ENCODE peak calls at places on chromosome 1, in six cellular contexts. F is trophoblast cell, Q is mesenchymal stem cell, W is H1, C is IMR-90, K is mesendoderm. Z is an unnamed sample. For H3K4me1, the result is how much of the 10 kb centered on the place peaks cover.

GRCh38 chr1:19700046-19700777 is 35.5 kb downstream of the HTR6 start:
- DNase-seq in W (no peak), Q (no peak), C (no peak), K (no peak), F (no peak), Z (no peak)

GRCh38 chr1:54310439-54311328 is 95.5 kb downstream of the SSBP3 start:
- DNase-seq in W (peak), C (peak), Q (peak), K (peak), F (no peak), Z (peak)

GRCh38 chr1:8238141-8239038 is 79.5 kb upstream of the SLC45A1 start:
- DNase-seq in C (peak), F (peak), Q (peak), W (no peak), K (no peak), Z (no peak)

GRCh38 chr1:178607718-178608408 is 95.0 kb downstream of the TEX35 start:
- DNase-seq in Q (no peak), W (no peak), F (peak), C (no peak), K (no peak), Z (no peak)

GRCh38 chr1:16038620-16038912 is 5.0 kb upstream of the CLCNKB start:
- DNase-seq in Q (no peak), F (peak), W (no peak), C (no peak), K (no peak), Z (no peak)

GRCh38 chr1:158329807-158330206 is 1.5 kb downstream of the CD1B start:
- DNase-seq in Q (no peak), F (no peak), W (no peak), C (no peak), K (peak), Z (no peak)

GRCh38 chr1:56933606-56934005 is 32.2 kb downstream of the C8B start:
- DNase-seq in F (peak), K (no peak), Q (no peak), C (no peak), W (no peak), Z (no peak)

GRCh38 chr1:223504741-223505140 is 111.5 kb downstream of the CCDC185 start:
- DNase-seq in F (no peak), Q (no peak), K (no peak), C (peak), W (no peak), Z (no peak)

GRCh38 chr1:182786223-182787001 is 3.2 kb upstream of the NPL start:
- DNase-seq in Q (peak), K (peak), F (peak), C (peak), W (peak), Z (peak)

GRCh38 chr1:114347431-114348209 is 163.4 kb downstream of the TRIM33 start:
- DNase-seq in F (no peak), W (peak), C (no peak), Q (no peak), K (no peak), Z (no peak)

GRCh38 chr1:219847215-219847855 is 81.0 kb downstream of the SLC30A10 start:
- DNase-seq in C (no peak), W (no peak), K (no peak), F (peak), Q (no peak), Z (no peak)

GRCh38 chr1:15173863-15174614 is 20.5 kb downstream of the TMEM51 start:
- DNase-seq in Q (no peak), K (no peak), W (no peak), C (no peak), F (no peak), Z (no peak)

GRCh38 chr1:91830242-91831131 is 55.5 kb downstream of the TGFBR3 start:
- DNase-seq in W (no peak), Q (peak), F (no peak), C (peak), K (peak), Z (no peak)

GRCh38 chr1:978835-979743 is 2.8 kb downstream of the PERM1 start:
- DNase-seq in Q (no peak), W (no peak), K (no peak), C (no peak), F (no peak), Z (no peak)

GRCh38 chr1:29017235-29017634 is 102.9 kb downstream of the EPB41 start:
- DNase-seq in W (no peak), Q (no peak), C (no peak), K (no peak), F (no peak), Z (no peak)

GRCh38 chr1:29022615-29023014 is 101.1 kb downstream of the TMEM200B start:
- DNase-seq in F (no peak), Q (no peak), W (no peak), K (no peak), C (no peak), Z (no peak)

DNA sequence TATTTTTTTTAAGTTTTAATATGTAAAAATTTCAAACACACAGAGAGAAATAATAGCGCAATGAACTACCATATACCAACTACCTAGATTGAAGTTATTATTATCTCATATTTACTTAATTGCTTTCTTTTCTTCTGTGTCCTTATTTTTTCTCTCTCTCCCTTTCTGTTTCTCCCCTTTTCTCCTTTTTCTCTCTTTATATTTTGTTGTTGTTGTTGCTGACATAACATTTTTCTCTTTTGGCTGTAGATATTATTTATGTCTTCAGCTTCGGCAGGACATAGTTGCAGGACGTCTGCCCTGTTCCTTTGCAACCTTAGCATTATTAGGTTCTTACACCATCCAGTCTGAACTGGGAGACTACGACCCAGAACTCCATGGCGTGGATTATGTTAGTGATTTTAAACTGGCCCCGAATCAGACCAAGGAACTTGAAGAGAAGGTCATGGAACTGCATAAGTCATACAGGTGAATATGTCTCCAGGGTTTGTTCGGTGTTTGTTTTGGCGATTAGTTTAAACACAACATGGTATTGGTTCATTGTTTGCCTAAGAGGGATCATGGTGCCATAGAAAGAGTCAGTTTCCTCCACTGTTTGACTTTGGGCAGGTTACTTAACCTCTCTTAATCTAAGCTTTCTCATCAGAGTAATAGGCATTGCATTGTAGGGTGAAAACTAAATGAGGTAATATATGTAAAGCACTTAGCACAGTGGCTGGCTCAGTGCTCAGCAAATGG is 103.8 kb downstream of the EPB41 start:
- DNase-seq in Q (no peak), C (no peak), W (no peak), F (no peak), K (no peak), Z (no peak)
- H3K4me1 ChIP-seq in Q (under half), C (under half), W (under half), F (under half), K (under half), Z (under half)

DNA sequence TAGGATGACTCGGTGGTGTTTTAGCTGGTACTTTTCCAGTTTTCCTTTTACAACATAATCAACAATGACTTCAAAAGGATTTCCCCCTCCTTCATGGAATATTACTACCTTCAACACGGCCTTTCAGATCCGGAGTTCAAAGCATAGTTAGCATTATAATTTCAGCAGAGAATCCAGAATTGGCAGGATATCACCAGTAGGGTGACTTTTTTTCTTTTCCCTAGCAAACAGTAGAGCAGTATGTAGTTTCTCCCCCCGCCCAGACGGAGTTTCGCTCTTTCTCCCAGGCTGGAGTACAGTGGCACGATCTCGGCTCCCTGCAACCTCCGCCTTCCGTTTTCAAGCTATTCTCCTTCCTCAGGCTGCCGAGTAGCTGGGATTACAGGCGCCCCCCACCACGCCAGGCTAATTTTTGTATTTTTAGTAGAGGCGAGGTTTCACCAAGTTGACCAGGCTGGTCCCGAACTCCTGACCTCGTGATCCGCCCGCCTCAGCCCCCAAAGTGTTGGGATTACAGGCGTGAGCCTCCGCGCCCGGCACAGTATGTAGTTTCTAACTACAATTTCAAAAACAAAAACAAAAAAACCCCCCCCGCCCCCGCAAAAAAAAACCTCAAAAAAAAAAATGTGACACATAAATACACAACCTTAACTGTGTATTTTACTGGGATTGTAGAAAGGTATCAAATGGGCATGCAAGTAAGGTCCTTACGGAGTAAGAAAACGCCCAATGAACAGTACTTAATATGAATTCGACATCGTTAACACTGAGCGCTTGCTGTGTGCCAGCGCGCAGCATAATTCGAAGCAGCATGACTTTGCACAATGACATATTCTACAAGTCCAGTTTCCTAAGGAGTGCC is 1.5 kb upstream of the COX20 start:
- DNase-seq in Q (peak), F (peak), W (peak), C (peak), K (peak), Z (peak)
- H2AK5ac ChIP-seq in Q (no peak), F (no peak), W (peak), C (peak), K (peak), Z (no peak)

GRCh38 chr1:77415585-77415984 is 133.8 kb downstream of the AK5 start:
- DNase-seq in F (no peak), Q (no peak), C (no peak), W (no peak), K (no peak), Z (no peak)
- H2BK5ac ChIP-seq in F (no peak), Q (no peak), C (peak), W (no peak), K (no peak), Z (no peak)

GRCh38 chr1:165533254-165533653 is 10.5 kb upstream of the LRRC52 start:
- DNase-seq in F (no peak), K (no peak), C (no peak), Q (no peak), W (no peak), Z (no peak)

GRCh38 chr1:165539306-165539705 is 4.5 kb upstream of the LRRC52 start:
- DNase-seq in K (peak), C (no peak), Q (peak), F (peak), W (no peak), Z (no peak)

GRCh38 chr1:165539908-165540307 is 3.9 kb upstream of the LRRC52 start:
- DNase-seq in K (no peak), Q (no peak), W (no peak), F (no peak), C (no peak), Z (no peak)

GRCh38 chr1:165536016-165536415 is 7.8 kb upstream of the LRRC52 start:
- DNase-seq in Q (no peak), K (no peak), F (no peak), C (no peak), W (no peak), Z (no peak)

GRCh38 chr1:165537351-165538107 is 6.3 kb upstream of the LRRC52 start:
- DNase-seq in F (no peak), C (no peak), W (no peak), Q (no peak), K (no peak), Z (no peak)
- H3K4me1 ChIP-seq in F (under half), C (under half), W (under half), Q (under half), K (under half), Z (under half)

DNA sequence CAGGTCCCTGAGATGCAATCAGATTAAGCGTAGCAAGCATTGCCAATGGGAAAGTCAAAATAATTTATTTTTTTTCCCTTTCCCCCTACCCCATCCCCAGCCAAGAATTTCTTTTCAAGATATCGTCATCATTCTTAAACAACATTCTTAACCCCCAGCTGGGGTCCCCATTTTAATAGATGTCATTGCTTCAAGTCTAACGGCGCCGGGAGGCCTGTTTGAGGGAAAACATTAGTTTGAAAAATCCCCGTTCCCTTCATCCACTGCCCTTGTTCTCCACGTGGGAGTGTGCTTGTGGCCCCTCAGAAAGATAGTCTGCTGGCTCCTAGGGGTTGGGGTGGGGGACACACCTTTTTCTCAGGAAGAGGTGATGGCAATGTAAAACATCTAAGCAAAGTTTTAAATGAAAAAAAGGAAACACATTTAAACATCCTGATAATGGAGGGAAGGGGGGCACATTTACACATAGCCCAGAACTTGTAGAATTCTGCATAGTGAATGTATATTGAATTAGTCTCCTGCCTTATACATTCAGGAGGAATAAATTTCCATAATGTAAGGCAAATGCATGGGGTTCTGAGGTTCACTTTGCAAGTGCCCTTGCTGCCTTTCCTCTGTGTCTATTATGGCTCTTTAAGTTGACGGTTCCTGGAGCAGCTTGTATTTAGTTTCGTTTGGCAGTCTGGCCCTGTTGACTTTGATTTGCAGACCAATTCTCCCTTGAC is 6.8 kb downstream of the TRNP1 start:
- DNase-seq in C (no peak), F (no peak), K (peak), W (no peak), Q (no peak), Z (no peak)
- H2AK5ac ChIP-seq in C (peak), F (peak), K (no peak), W (peak), Q (peak), Z (peak)

Z was measured in neuronal stem cell.